ENCODE peak calls at places on chromosomes 11 and 22, in five cellular contexts. B is AG04450, A is bronchial epithelial cell, D is colonic mucosa, Q is heart left ventricle. T is an unnamed sample.

GRCh38 chr11:88300888-88301477 is 36.6 kb downstream of the CTSC start:
- DNase-seq in B (no peak), A (no peak), D (no peak), Q (no peak), T (no peak)

GRCh38 chr11:112477929-112478317 is 217.3 kb upstream of the PLET1 start:
- DNase-seq in Q (no peak), A (peak; percentile 99), D (no peak), B (no peak), T (no peak)

GRCh38 chr22:32660292-32660691 is 141.2 kb upstream of the TIMP3 start:
- DNase-seq in Q (peak; percentile 66), B (no peak), D (peak; percentile 74), A (peak; percentile 56), T (peak; percentile 65)

GRCh38 chr11:34373727-34374126 is 15.9 kb upstream of the ABTB2 start:
- DNase-seq in Q (no peak), B (no peak), D (no peak), A (no peak), T (no peak)

GRCh38 chr22:37601540-37602442 is 6.8 kb upstream of the GGA1 start:
- DNase-seq in B (no peak), Q (no peak), D (peak; percentile 80), A (peak; percentile 92), T (peak; percentile 30)

GRCh38 chr11:77197626-77198320 is 69.7 kb downstream of the MYO7A start:
- DNase-seq in D (no peak), Q (no peak), A (no peak), B (no peak), T (no peak)

GRCh38 chr22:18997925-18998315 is 61.8 kb upstream of the PRODH start:
- DNase-seq in D (no peak), Q (no peak), B (no peak), A (no peak), T (no peak)

GRCh38 chr11:6544921-6545850 is 48.1 kb downstream of the DNHD1 start:
- DNase-seq in D (no peak), B (no peak), Q (no peak), A (no peak), T (no peak)

GRCh38 chr11:130561441-130561881 is 113.0 kb downstream of the ADAMTS15 start:
- DNase-seq in A (no peak), Q (no peak), B (no peak), D (no peak), T (no peak)

GRCh38 chr11:18371279-18371678 is 23.1 kb upstream of the LDHA start:
- DNase-seq in A (no peak), B (no peak), D (no peak), Q (no peak), T (no peak)

GRCh38 chr22:39226353-39226752 is 18.4 kb downstream of the PDGFB start:
- DNase-seq in A (no peak), Q (no peak), B (no peak), D (no peak), T (no peak)

GRCh38 chr11:42996742-42997307 is 315.0 kb upstream of the API5 start:
- DNase-seq in D (no peak), Q (no peak), B (no peak), A (no peak), T (no peak)

DNA sequence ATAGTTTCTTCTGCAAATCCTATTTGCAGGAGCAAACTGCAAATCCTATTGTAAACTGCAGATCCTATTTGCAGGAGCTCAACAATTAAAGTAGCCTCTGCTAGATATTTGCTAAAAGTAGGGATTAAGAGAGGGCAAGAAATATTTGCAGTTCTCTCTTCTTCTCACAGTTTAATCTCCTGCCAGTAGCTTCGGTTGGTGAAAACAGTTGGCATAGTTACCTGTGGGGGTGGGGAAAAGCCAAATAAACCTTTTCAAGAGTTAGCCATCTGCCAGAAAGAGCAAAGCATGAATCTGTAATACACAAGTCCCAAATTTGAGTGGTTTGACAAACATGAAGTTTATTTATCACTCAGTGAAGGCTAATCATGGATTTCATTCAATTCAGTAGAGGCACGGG is 942.5 kb downstream of the JRKL start:
- DNase-seq in D (no peak), Q (no peak), A (no peak), B (no peak), T (no peak)
- TF ChIP-seq CTCF in D (no peak), Q (no peak), A (no peak), B (no peak), T (no peak)

GRCh38 chr22:49549851-49550430 is 277.7 kb downstream of the BRD1 start:
- DNase-seq in A (no peak), Q (no peak), D (no peak), B (no peak), T (no peak)
- TF ChIP-seq CTCF in A (no peak), Q (no peak), D (no peak), B (no peak), T (no peak)

GRCh38 chr11:17351510-17352176 is at the start of gene NCR3LG1:
- DNase-seq in B (peak; percentile 36), A (peak; percentile 38), Q (peak; percentile 50), D (peak; percentile 85), T (no peak)

GRCh38 chr11:17350455-17351170 is 987 bp upstream of the NCR3LG1 start:
- DNase-seq in Q (no peak), B (no peak), A (peak; percentile 53), D (no peak), T (no peak)

GRCh38 chr11:17352925-17353227 is 1.3 kb downstream of the NCR3LG1 start:
- DNase-seq in B (no peak), D (peak; percentile 68), Q (peak; percentile 36), A (no peak), T (no peak)

GRCh38 chr11:17353228-17354021 is 1.8 kb downstream of the NCR3LG1 start:
- DNase-seq in A (peak; percentile 51), B (peak; percentile 45), Q (peak; percentile 78), D (peak; percentile 87), T (peak; percentile 50)

GRCh38 chr11:17351171-17351509 is 460 bp upstream of the NCR3LG1 start:
- DNase-seq in B (no peak), A (no peak), D (no peak), Q (no peak), T (no peak)
- TF ChIP-seq CTCF in B (no peak), A (no peak), D (no peak), Q (no peak), T (peak; percentile 14)

DNA sequence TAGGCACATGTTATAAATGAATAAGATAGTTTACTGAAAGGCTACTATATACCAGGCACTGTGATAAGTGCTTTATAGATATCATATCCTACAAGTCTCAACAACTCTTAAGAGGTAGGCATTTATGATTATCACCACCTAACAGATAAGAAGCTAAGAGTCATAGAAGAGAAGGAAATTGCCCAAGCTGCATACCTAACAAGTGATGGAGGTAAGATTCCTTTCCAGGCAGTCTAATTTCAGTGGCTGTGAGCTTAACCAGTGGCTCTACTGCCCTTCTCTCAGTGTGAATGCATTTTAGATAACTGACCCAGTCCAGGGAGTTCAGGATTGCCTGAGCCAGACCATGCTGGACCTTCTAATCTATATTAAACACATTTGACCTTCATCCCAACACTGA is 39.2 kb downstream of the HEPHL1 start:
- DNase-seq in D (no peak), Q (no peak), B (no peak), A (peak; percentile 97), T (peak; percentile 39)
- TF ChIP-seq CTCF in D (no peak), Q (no peak), B (no peak), A (no peak), T (no peak)

GRCh38 chr11:133403900-133404299 is 128.4 kb downstream of the OPCML start:
- DNase-seq in D (no peak), B (no peak), A (no peak), Q (no peak), T (no peak)
- TF ChIP-seq CTCF in D (no peak), B (no peak), A (peak; percentile 11), Q (no peak), T (no peak)

GRCh38 chr11:97269527-97269926 is 879.7 kb downstream of the JRKL start:
- DNase-seq in B (no peak), A (peak; percentile 23), Q (no peak), D (no peak), T (peak; percentile 1)
- TF ChIP-seq CTCF in B (no peak), A (no peak), Q (no peak), D (no peak), T (no peak)